ENCODE peak calls at places on chromosomes 6 and 20, in ten cellular contexts. P, U, R, L, W, H, G, V, D and E are unnamed samples.

GRCh38 chr6:147954938-147955337 is 387.7 kb upstream of the SASH1 start:
- DNase-seq in L (no peak), P (no peak), G (no peak), W (no peak), V (peak; percentile 28), D (no peak), R (peak; percentile 91), U (no peak), H (no peak), E (no peak)

GRCh38 chr6:13863699-13864155 is 49.4 kb upstream of the MCUR1 start:
- DNase-seq in L (no peak), H (no peak), D (no peak), W (no peak), U (no peak), V (no peak), G (peak; percentile 18), R (no peak), P (no peak), E (no peak)

GRCh38 chr6:46704562-46704961 is 16.9 kb downstream of the TDRD6 start:
- DNase-seq in P (no peak), W (no peak), H (no peak), G (peak; percentile 67), V (peak; percentile 28), L (no peak), R (peak; percentile 45), D (peak; percentile 22), U (no peak), E (no peak)

GRCh38 chr6:140208286-140208685 is 833.8 kb upstream of the CITED2 start:
- DNase-seq in P (no peak), V (no peak), R (no peak), D (no peak), G (no peak), L (no peak), H (no peak), W (no peak), U (no peak), E (no peak)

GRCh38 chr20:38673731-38674177 is 50.5 kb upstream of the SLC32A1 start:
- DNase-seq in U (no peak), D (no peak), V (no peak), P (no peak), H (no peak), R (no peak), G (no peak), W (peak; percentile 45), L (no peak), E (no peak)

GRCh38 chr20:60804918-60805631 is 447.0 kb upstream of the CDH4 start:
- DNase-seq in D (no peak), U (no peak), G (no peak), R (peak; percentile 7), H (no peak), L (no peak), P (no peak), V (no peak), W (no peak), E (no peak)

GRCh38 chr6:160767019-160767646 is 65.1 kb downstream of the PLG start:
- DNase-seq in V (peak; percentile 81), R (peak; percentile 52), G (no peak), U (peak; percentile 32), D (peak; percentile 4), L (no peak), P (no peak), H (peak; percentile 83), W (peak; percentile 73), E (peak; percentile 85)

GRCh38 chr6:64439274-64439673 is 803.7 kb downstream of the PHF3 start:
- DNase-seq in V (peak; percentile 8), L (no peak), R (peak; percentile 1), H (no peak), W (no peak), D (no peak), P (no peak), G (no peak), U (no peak), E (no peak)

GRCh38 chr6:40210628-40211056 is 276.4 kb upstream of the MOCS1 start:
- DNase-seq in D (no peak), V (no peak), H (no peak), W (no peak), P (no peak), R (no peak), G (no peak), L (no peak), U (no peak), E (no peak)

GRCh38 chr6:89789980-89790379 is 29.6 kb downstream of the MDN1 start:
- DNase-seq in L (no peak), H (no peak), G (no peak), D (no peak), U (no peak), V (no peak), W (no peak), R (no peak), P (no peak), E (no peak)

GRCh38 chr20:37160683-37161082 is 18.4 kb upstream of the RPN2 start:
- DNase-seq in W (no peak), U (no peak), R (no peak), H (no peak), D (no peak), P (no peak), V (no peak), G (no peak), L (no peak), E (no peak)

GRCh38 chr6:100378576-100378975 is 86.1 kb downstream of the SIM1 start:
- DNase-seq in G (no peak), D (no peak), L (no peak), P (no peak), V (no peak), W (no peak), U (no peak), R (no peak), H (no peak), E (no peak)

GRCh38 chr6:1626481-1626880 is 16.8 kb downstream of the FOXC1 start:
- DNase-seq in P (no peak), U (no peak), V (no peak), G (no peak), W (no peak), L (no peak), R (no peak), H (no peak), D (peak; percentile 46), E (no peak)
- TF ChIP-seq CTCF in P (no peak), U (no peak), V (no peak), G (no peak), W (no peak), L (no peak), R (no peak), H (no peak), D (no peak), E (no peak)

GRCh38 chr6:3825331-3825831 is 23.8 kb upstream of the FAM50B start:
- DNase-seq in G (no peak), W (no peak), D (peak; percentile 58), U (no peak), L (no peak), H (no peak), P (no peak), V (no peak), R (peak; percentile 60), E (peak; percentile 77)
- TF ChIP-seq CTCF in G (no peak), W (peak; percentile 42), D (peak; percentile 53), U (no peak), L (peak; percentile 49), H (no peak), P (peak; percentile 33), V (peak; percentile 48), R (peak; percentile 61), E (peak; percentile 31)

GRCh38 chr6:150719099-150719767 is 119.5 kb downstream of the PLEKHG1 start:
- DNase-seq in R (no peak), V (no peak), H (no peak), W (no peak), G (no peak), D (no peak), U (no peak), P (no peak), L (no peak), E (no peak)

GRCh38 chr6:150721411-150722266 is 122.0 kb downstream of the PLEKHG1 start:
- DNase-seq in H (no peak), L (no peak), R (no peak), V (no peak), W (no peak), D (no peak), U (no peak), G (no peak), P (no peak), E (no peak)

GRCh38 chr6:150719861-150720260 is 120.2 kb downstream of the PLEKHG1 start:
- DNase-seq in P (no peak), V (no peak), D (no peak), G (no peak), H (no peak), R (no peak), W (no peak), U (no peak), L (no peak), E (no peak)

GRCh38 chr6:150723056-150723658 is 123.5 kb downstream of the PLEKHG1 start:
- DNase-seq in H (no peak), G (no peak), U (no peak), P (no peak), D (no peak), L (no peak), V (no peak), R (no peak), W (no peak), E (no peak)

DNA sequence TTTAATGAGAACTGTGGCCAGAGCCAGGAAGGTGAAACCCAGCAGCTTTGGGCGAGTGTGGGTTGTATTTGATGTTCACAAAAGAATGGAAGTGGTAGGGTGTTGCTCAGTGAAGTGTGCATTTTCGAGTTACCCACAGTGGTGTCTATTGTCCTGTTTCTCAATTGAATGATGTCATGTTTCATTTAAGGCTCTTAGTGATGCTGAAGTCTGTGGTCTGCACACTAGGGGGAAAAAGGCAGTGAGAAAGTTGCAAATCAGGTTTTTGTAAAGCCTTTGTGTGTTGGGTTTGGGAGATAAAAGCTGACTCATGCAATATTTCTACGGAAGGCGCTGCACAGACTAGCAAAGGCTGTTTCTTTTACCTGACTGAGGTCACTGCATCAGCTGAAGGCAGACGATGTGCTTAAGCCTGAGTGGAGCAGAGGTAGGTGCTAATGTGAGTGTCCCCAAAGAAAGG is 121.1 kb downstream of the PLEKHG1 start:
- DNase-seq in V (peak; percentile 76), G (peak; percentile 8), W (no peak), U (no peak), D (peak; percentile 52), R (peak; percentile 99), L (no peak), P (no peak), H (peak; percentile 66), E (no peak)
- TF ChIP-seq CTCF in V (no peak), G (no peak), W (no peak), U (no peak), D (peak; percentile 16), R (peak; percentile 21), L (no peak), P (no peak), H (no peak), E (no peak)

DNA sequence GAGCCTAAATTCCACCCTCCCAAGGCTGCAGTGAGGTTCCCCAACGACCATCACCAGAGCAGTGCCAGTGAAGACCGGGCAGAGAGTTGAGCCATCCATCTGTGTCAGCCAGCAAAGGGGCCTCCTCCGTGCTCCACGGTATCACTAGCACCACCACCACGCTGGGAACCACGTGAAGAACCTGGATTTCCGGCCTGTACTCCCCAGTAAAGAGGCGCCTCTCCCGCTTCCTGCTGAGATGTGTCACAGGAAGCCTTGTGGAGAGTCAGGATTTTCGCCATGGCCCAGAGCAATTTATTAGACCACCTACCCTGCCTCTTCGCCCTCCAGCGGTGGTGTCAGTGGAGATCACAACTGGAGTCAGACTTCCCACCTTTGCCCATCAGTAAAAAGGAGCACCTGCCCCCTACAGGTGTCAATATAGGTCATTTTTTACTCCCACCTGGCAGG is 28.8 kb downstream of the CPXM1 start:
- DNase-seq in U (no peak), R (no peak), L (no peak), H (no peak), W (no peak), V (no peak), P (no peak), D (no peak), G (no peak), E (no peak)
- TF ChIP-seq CTCF in U (no peak), R (no peak), L (no peak), H (no peak), W (no peak), V (no peak), P (no peak), D (no peak), G (no peak), E (no peak)